ENCODE peak calls at places on chromosomes 16 and 17, in four cellular contexts. One of them, this sample, is unnamed.

GRCh38 chr17:49703557-49704277 is 4.0 kb downstream of the SLC35B1 start:
- DNase-seq in GM12878: no peak
- DNase-seq in K562: peak
- DNase-seq in GM12892: no peak
- DNase-seq in this sample: no peak

GRCh38 chr17:8611135-8611534 is 19.4 kb downstream of the MYH10 start:
- DNase-seq in K562: no peak
- DNase-seq in GM12878: no peak
- DNase-seq in GM12892: no peak
- DNase-seq in this sample: no peak

GRCh38 chr17:38925263-38925995 is at the start of gene LASP1NB:
- DNase-seq in GM12878: no peak
- DNase-seq in GM12892: no peak
- DNase-seq in K562: peak
- DNase-seq in this sample: no peak

GRCh38 chr16:50977064-50977621 is 173.9 kb downstream of the SALL1 start:
- DNase-seq in GM12892: no peak
- DNase-seq in GM12878: no peak
- DNase-seq in K562: no peak
- DNase-seq in this sample: no peak

GRCh38 chr17:67156269-67157199 is 88.5 kb downstream of the HELZ start:
- DNase-seq in K562: no peak
- DNase-seq in GM12892: no peak
- DNase-seq in GM12878: no peak
- DNase-seq in this sample: no peak

GRCh38 chr16:75377971-75378386 is 55.3 kb downstream of the CFDP1 start:
- DNase-seq in GM12878: no peak
- DNase-seq in K562: no peak
- DNase-seq in GM12892: no peak
- DNase-seq in this sample: no peak

GRCh38 chr16:82470506-82471196 is 156.1 kb upstream of the CDH13 start:
- DNase-seq in GM12878: no peak
- DNase-seq in GM12892: no peak
- DNase-seq in K562: no peak
- DNase-seq in this sample: no peak

GRCh38 chr17:28338056-28338768 is 2.7 kb downstream of the TNFAIP1 start:
- DNase-seq in GM12878: no peak
- DNase-seq in K562: no peak
- DNase-seq in GM12892: no peak
- DNase-seq in this sample: no peak

GRCh38 chr16:10827691-10828341 is 9.2 kb upstream of the TVP23A start:
- DNase-seq in GM12892: no peak
- DNase-seq in GM12878: no peak
- DNase-seq in K562: no peak
- DNase-seq in this sample: no peak

GRCh38 chr17:83174859-83175550 is 95.6 kb downstream of the METRNL start:
- DNase-seq in GM12878: no peak
- DNase-seq in K562: no peak
- DNase-seq in GM12892: no peak
- DNase-seq in this sample: no peak

GRCh38 chr16:83420206-83420760 is 387.5 kb upstream of the HSBP1 start:
- DNase-seq in GM12892: no peak
- DNase-seq in K562: no peak
- DNase-seq in GM12878: no peak
- DNase-seq in this sample: no peak

GRCh38 chr16:68490829-68491575 is 42.7 kb upstream of the SMPD3 start:
- DNase-seq in GM12878: no peak
- DNase-seq in K562: no peak
- DNase-seq in GM12892: peak
- DNase-seq in this sample: peak

GRCh38 chr17:15436399-15437369 is 30.7 kb downstream of the CDRT4 start:
- DNase-seq in GM12892: no peak
- DNase-seq in GM12878: no peak
- DNase-seq in K562: peak
- DNase-seq in this sample: no peak

GRCh38 chr16:85840801-85841200 is 41.3 kb downstream of the COX4I1 start:
- DNase-seq in GM12892: no peak
- DNase-seq in GM12878: no peak
- DNase-seq in K562: no peak
- DNase-seq in this sample: no peak

GRCh38 chr17:38354466-38354865 is 2.8 kb downstream of the SOCS7 start:
- DNase-seq in K562: no peak
- DNase-seq in GM12878: no peak
- DNase-seq in GM12892: no peak
- DNase-seq in this sample: no peak

GRCh38 chr17:78127888-78128615 is 503 bp downstream of the TMC6 start:
- DNase-seq in K562: peak
- DNase-seq in GM12878: no peak
- DNase-seq in GM12892: no peak
- DNase-seq in this sample: no peak

GRCh38 chr16:27432600-27432957 is 30.6 kb downstream of the IL21R start:
- DNase-seq in K562: no peak
- DNase-seq in GM12892: no peak
- DNase-seq in GM12878: no peak
- DNase-seq in this sample: no peak

GRCh38 chr17:49913226-49914095 is 55.5 kb upstream of the DLX4 start:
- DNase-seq in GM12892: no peak
- DNase-seq in GM12878: no peak
- DNase-seq in K562: peak
- DNase-seq in this sample: no peak

GRCh38 chr17:70808596-70808995 is 639.3 kb downstream of the KCNJ2 start:
- DNase-seq in K562: no peak
- DNase-seq in GM12892: no peak
- DNase-seq in GM12878: no peak
- DNase-seq in this sample: no peak

GRCh38 chr17:7982666-7983065 is 19.7 kb upstream of the GUCY2D start:
- DNase-seq in GM12892: no peak
- DNase-seq in K562: no peak
- DNase-seq in GM12878: no peak
- DNase-seq in this sample: no peak

GRCh38 chr17:50926523-50926922 is 60.4 kb upstream of the TOB1 start:
- DNase-seq in GM12892: no peak
- DNase-seq in GM12878: no peak
- DNase-seq in K562: no peak
- DNase-seq in this sample: no peak

GRCh38 chr16:84990782-84991181 is 20.6 kb downstream of the ZDHHC7 start:
- DNase-seq in K562: no peak
- DNase-seq in GM12892: no peak
- DNase-seq in GM12878: no peak
- DNase-seq in this sample: no peak

GRCh38 chr17:61410555-61411089 is 11.0 kb downstream of the TBX2 start:
- DNase-seq in GM12892: peak
- DNase-seq in K562: no peak
- DNase-seq in GM12878: no peak
- DNase-seq in this sample: peak

GRCh38 chr17:18254888-18255649 is 3.5 kb downstream of the FLII start:
- DNase-seq in GM12892: no peak
- DNase-seq in GM12878: no peak
- DNase-seq in K562: no peak
- DNase-seq in this sample: no peak

GRCh38 chr17:30838187-30838807 is 6.5 kb downstream of the ATAD5 start:
- DNase-seq in GM12892: no peak
- DNase-seq in GM12878: no peak
- DNase-seq in K562: no peak
- DNase-seq in this sample: no peak

GRCh38 chr16:66070140-66070887 is 296.2 kb upstream of the CDH5 start:
- DNase-seq in GM12892: no peak
- DNase-seq in GM12878: no peak
- DNase-seq in K562: no peak
- DNase-seq in this sample: no peak

GRCh38 chr17:36118477-36119353 is 15.1 kb downstream of the CCL4 start:
- DNase-seq in GM12892: no peak
- DNase-seq in GM12878: no peak
- DNase-seq in K562: no peak
- DNase-seq in this sample: no peak

GRCh38 chr16:278863-279366 is 1.5 kb upstream of the ARHGDIG start:
- DNase-seq in K562: peak
- DNase-seq in GM12878: peak
- DNase-seq in GM12892: peak
- DNase-seq in this sample: peak

GRCh38 chr16:27364493-27365141 is 37.4 kb upstream of the IL21R start:
- DNase-seq in GM12878: no peak
- DNase-seq in GM12892: no peak
- DNase-seq in K562: no peak
- DNase-seq in this sample: no peak

GRCh38 chr16:65176603-65177002 is 54.7 kb upstream of the CDH11 start:
- DNase-seq in GM12892: no peak
- DNase-seq in GM12878: no peak
- DNase-seq in K562: no peak
- DNase-seq in this sample: no peak

GRCh38 chr17:40307001-40307690 is 1.8 kb upstream of the RARA start:
- DNase-seq in GM12878: no peak
- DNase-seq in K562: no peak
- DNase-seq in GM12892: no peak
- DNase-seq in this sample: no peak

GRCh38 chr17:32609085-32609484 is 122.3 kb downstream of the CDK5R1 start:
- DNase-seq in K562: no peak
- DNase-seq in GM12892: peak
- DNase-seq in GM12878: peak
- DNase-seq in this sample: peak

GRCh38 chr16:15897834-15898254 is 9.4 kb upstream of the CEP20 start:
- DNase-seq in GM12878: peak
- DNase-seq in K562: no peak
- DNase-seq in GM12892: peak
- DNase-seq in this sample: peak

GRCh38 chr17:80106751-80107150 is 5.4 kb downstream of the GAA start:
- DNase-seq in K562: no peak
- DNase-seq in GM12892: no peak
- DNase-seq in GM12878: no peak
- DNase-seq in this sample: no peak

GRCh38 chr17:79798296-79799173 is 1.7 kb upstream of the CBX8 start:
- DNase-seq in K562: no peak
- DNase-seq in GM12892: no peak
- DNase-seq in GM12878: no peak
- DNase-seq in this sample: no peak

GRCh38 chr17:79797492-79798295 is 817 bp upstream of the CBX8 start:
- DNase-seq in K562: peak
- DNase-seq in GM12878: no peak
- DNase-seq in GM12892: no peak
- DNase-seq in this sample: no peak

GRCh38 chr16:55056585-55057520 is 126.2 kb downstream of the IRX5 start:
- DNase-seq in K562: no peak
- DNase-seq in GM12878: no peak
- DNase-seq in GM12892: no peak
- DNase-seq in this sample: no peak

GRCh38 chr17:50354198-50354597 is 8.3 kb downstream of the XYLT2 start:
- DNase-seq in GM12878: no peak
- DNase-seq in GM12892: no peak
- DNase-seq in K562: no peak
- DNase-seq in this sample: no peak

GRCh38 chr16:53031323-53031942 is 21.3 kb downstream of the CHD9NB start:
- DNase-seq in K562: no peak
- DNase-seq in GM12892: no peak
- DNase-seq in GM12878: no peak
- DNase-seq in this sample: no peak

GRCh38 chr17:8226536-8227237 is 16.3 kb upstream of the AURKB start:
- DNase-seq in GM12892: no peak
- DNase-seq in GM12878: peak
- DNase-seq in K562: peak
- DNase-seq in this sample: no peak

DNA sequence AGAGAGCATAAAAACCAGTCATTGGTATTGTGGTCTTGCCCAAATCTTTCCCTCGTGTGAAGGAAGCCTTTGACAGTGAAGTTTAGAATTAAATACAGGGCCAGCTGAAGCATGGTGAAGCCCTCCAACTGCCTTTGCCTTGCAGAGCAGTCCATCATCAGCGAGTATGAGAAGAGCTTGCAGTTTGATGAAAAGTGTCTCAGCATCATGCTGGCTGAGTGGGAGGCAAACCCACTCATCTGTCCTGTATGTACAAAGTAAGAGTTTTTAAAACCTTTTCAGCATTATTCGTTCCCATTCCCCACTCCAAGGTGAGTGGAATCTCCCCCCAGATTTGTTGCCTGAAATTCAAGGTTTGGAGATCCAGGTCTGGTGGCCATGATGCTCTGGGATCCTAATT is 5.8 kb downstream of the RPAIN start:
- DNase-seq in GM12892: no peak
- DNase-seq in K562: no peak
- DNase-seq in GM12878: no peak
- DNase-seq in this sample: no peak
- TF ChIP-seq POLR2A in GM12892: no peak
- TF ChIP-seq POLR2A in K562: no peak
- TF ChIP-seq POLR2A in GM12878: no peak
- TF ChIP-seq POLR2A in this sample: no peak

GRCh38 chr17:2700491-2701141 is 10.9 kb downstream of the CLUH start:
- DNase-seq in K562: no peak
- DNase-seq in GM12878: no peak
- DNase-seq in GM12892: no peak
- DNase-seq in this sample: peak
- TF ChIP-seq TAF1 in K562: no peak
- TF ChIP-seq TAF1 in GM12878: no peak
- TF ChIP-seq TAF1 in GM12892: no peak
- TF ChIP-seq TAF1 in this sample: no peak

GRCh38 chr16:67441289-67441753 is 10.4 kb downstream of the HSD11B2 start:
- DNase-seq in GM12892: no peak
- DNase-seq in K562: no peak
- DNase-seq in GM12878: no peak
- DNase-seq in this sample: no peak
- TF ChIP-seq POLR2A in GM12892: no peak
- TF ChIP-seq POLR2A in K562: no peak
- TF ChIP-seq POLR2A in GM12878: no peak
- TF ChIP-seq POLR2A in this sample: no peak

DNA sequence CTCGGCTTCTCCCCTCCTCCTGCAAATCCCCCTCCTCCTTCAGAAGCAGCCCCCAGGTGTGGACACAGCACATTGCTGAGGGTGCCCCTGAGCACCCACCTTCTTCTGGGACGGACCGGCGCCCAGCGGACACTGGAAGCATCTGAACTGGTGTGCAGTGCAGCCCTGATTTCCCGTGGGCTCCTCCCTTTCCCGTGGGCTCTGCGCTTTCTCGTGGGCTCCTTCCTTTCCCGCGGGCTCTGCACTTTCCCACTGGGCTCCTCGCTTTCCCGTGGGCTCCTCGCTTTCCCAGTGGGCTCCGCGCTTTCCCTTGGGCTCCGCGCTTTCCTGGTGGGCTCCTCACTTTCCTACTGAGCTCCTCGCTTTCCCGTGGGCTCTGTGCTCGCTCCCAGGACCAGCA is 32.6 kb upstream of the ACSF3 start:
- DNase-seq in GM12892: no peak
- DNase-seq in GM12878: no peak
- DNase-seq in K562: no peak
- DNase-seq in this sample: no peak
- TF ChIP-seq TAF1 in GM12892: no peak
- TF ChIP-seq TAF1 in GM12878: no peak
- TF ChIP-seq TAF1 in K562: no peak
- TF ChIP-seq TAF1 in this sample: no peak